ENCODE peak calls at places on chromosomes 16 and 17, in eight cellular contexts. V is cardiac muscle cell; Y is CD8-positive, alpha-beta T cell; R is brain microvascular endothelial cell; H is tibial artery; G is uterus; J is psoas muscle; Z is heart left ventricle. X is an unnamed sample.

GRCh38 chr16:10782628-10783027 is 36.0 kb downstream of the TVP23A start:
- DNase-seq in V (no peak), Y (no peak), R (no peak), H (no peak), G (no peak), J (no peak), Z (no peak), X (no peak)

GRCh38 chr16:68901910-68902309 is 58.6 kb downstream of the TANGO6 start:
- DNase-seq in V (no peak), Y (no peak), R (peak), H (no peak), G (no peak), J (no peak), Z (no peak), X (peak)

GRCh38 chr16:1715220-1715619 is 9.2 kb downstream of the MAPK8IP3 start:
- DNase-seq in V (no peak), Y (no peak), R (no peak), H (no peak), G (no peak), J (peak), Z (peak), X (no peak)

GRCh38 chr17:8890671-8891070 is 23.2 kb upstream of the PIK3R6 start:
- DNase-seq in V (no peak), Y (no peak), R (no peak), H (no peak), G (no peak), J (no peak), Z (no peak), X (no peak)

GRCh38 chr17:67414559-67414958 is 37.5 kb downstream of the PITPNC1 start:
- DNase-seq in V (no peak), Y (no peak), R (no peak), H (no peak), G (no peak), J (no peak), Z (no peak), X (no peak)

GRCh38 chr17:3626831-3627565 is 9.1 kb downstream of the SHPK start:
- DNase-seq in V (no peak), Y (no peak), R (no peak), H (no peak), G (no peak), J (no peak), Z (no peak), X (no peak)

GRCh38 chr16:22161999-22162657 is at the start of gene SDR42E2:
- DNase-seq in V (peak), Y (peak), R (no peak), H (no peak), G (no peak), J (no peak), Z (no peak), X (no peak)

GRCh38 chr16:2027024-2028010 is 615 bp downstream of the NHERF2 start:
- DNase-seq in V (no peak), Y (no peak), R (peak), H (no peak), G (no peak), J (no peak), Z (no peak), X (peak)

GRCh38 chr16:28131743-28132393 is 68.4 kb upstream of the GSG1L start:
- DNase-seq in V (no peak), Y (no peak), R (no peak), H (no peak), G (peak), J (no peak), Z (no peak), X (no peak)

GRCh38 chr17:15782809-15783208 is 50.7 kb downstream of the TBC1D26 start:
- DNase-seq in V (no peak), Y (peak), R (peak), H (peak), G (peak), J (peak), Z (peak), X (peak)

GRCh38 chr16:14306485-14307058 is 235.5 kb downstream of the MRTFB start:
- DNase-seq in V (no peak), Y (no peak), R (no peak), H (no peak), G (no peak), J (no peak), Z (no peak), X (no peak)

GRCh38 chr17:43673516-43674323 is 12.0 kb upstream of the MEOX1 start:
- DNase-seq in V (peak), Y (peak), R (peak), H (peak), G (peak), J (peak), Z (peak), X (peak)

GRCh38 chr16:80710918-80711317 is 93.5 kb downstream of the CDYL2 start:
- DNase-seq in V (no peak), Y (no peak), R (no peak), H (no peak), G (no peak), J (no peak), Z (no peak), X (no peak)

GRCh38 chr17:37742762-37743611 is 1.9 kb downstream of the HNF1B start:
- DNase-seq in V (peak), Y (no peak), R (no peak), H (no peak), G (no peak), J (no peak), Z (no peak), X (no peak)

GRCh38 chr16:54165174-54165911 is 121.2 kb downstream of the IRX3 start:
- DNase-seq in V (peak), Y (no peak), R (no peak), H (no peak), G (no peak), J (no peak), Z (no peak), X (no peak)

GRCh38 chr17:78999056-78999768 is 10.4 kb downstream of the CANT1 start:
- DNase-seq in V (no peak), Y (no peak), R (no peak), H (no peak), G (peak), J (no peak), Z (no peak), X (no peak)

GRCh38 chr16:8919089-8919933 is 37.2 kb downstream of the LITAFD start:
- DNase-seq in V (no peak), Y (no peak), R (no peak), H (no peak), G (no peak), J (no peak), Z (no peak), X (no peak)

GRCh38 chr17:57516290-57517215 is 228.5 kb downstream of the CCDC182 start:
- DNase-seq in V (no peak), Y (no peak), R (no peak), H (no peak), G (no peak), J (no peak), Z (no peak), X (no peak)

GRCh38 chr16:5633845-5634440 is 536.3 kb upstream of the EEF2KMT start:
- DNase-seq in V (peak), Y (no peak), R (peak), H (no peak), G (no peak), J (no peak), Z (no peak), X (no peak)

GRCh38 chr16:77373726-77374125 is 61.1 kb downstream of the ADAMTS18 start:
- DNase-seq in V (no peak), Y (no peak), R (no peak), H (no peak), G (no peak), J (no peak), Z (no peak), X (no peak)
- TF ChIP-seq CTCF in V (no peak), Y (no peak), R (no peak), H (no peak), G (no peak), J (no peak), Z (no peak), X (no peak)

DNA sequence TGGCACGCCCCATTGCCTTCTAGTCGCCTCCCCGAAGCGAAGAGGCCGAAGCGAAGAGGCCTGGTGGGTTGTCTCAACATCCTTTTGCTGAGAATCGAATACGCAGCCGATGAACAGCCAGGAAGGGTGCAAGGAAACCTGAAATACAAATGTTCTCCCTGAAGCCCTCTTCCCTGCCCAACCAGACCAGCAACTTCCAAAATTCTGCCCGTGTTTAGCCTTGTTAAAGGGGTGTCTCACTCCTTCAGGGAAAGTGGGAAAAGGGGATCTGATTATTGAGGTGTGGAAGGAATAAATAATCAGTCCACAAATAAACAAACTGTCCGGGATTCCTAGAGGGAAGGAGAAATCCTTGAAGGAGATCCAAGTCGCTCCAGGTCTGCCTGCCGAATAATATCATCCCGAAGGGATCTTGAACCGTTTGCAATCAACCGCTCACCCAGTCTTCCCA is 1.4 kb upstream of the FOXC2 start:
- DNase-seq in V (no peak), Y (no peak), R (no peak), H (no peak), G (no peak), J (no peak), Z (no peak), X (no peak)
- H3K4me3 ChIP-seq in V (no peak), Y (no peak), R (peak), H (peak), G (no peak), J (no peak), Z (peak), X (no peak)

GRCh38 chr17:74814453-74814852 is 38.3 kb upstream of the NAT9 start:
- DNase-seq in V (no peak), Y (no peak), R (no peak), H (no peak), G (no peak), J (no peak), Z (no peak), X (peak)
- TF ChIP-seq CTCF in V (peak), Y (no peak), R (peak), H (no peak), G (no peak), J (no peak), Z (no peak), X (no peak)

GRCh38 chr17:76241205-76241539 is 879 bp upstream of the RNF157 start:
- DNase-seq in V (no peak), Y (no peak), R (no peak), H (no peak), G (peak), J (peak), Z (no peak), X (no peak)

GRCh38 chr17:76237859-76238313 is 2.4 kb downstream of the RNF157 start:
- DNase-seq in V (no peak), Y (no peak), R (no peak), H (no peak), G (no peak), J (no peak), Z (no peak), X (peak)

GRCh38 chr17:76240461-76241204 is at the start of gene RNF157:
- DNase-seq in V (peak), Y (peak), R (peak), H (no peak), G (peak), J (peak), Z (peak), X (peak)

GRCh38 chr17:76238847-76239537 is 1.3 kb downstream of the RNF157 start:
- DNase-seq in V (no peak), Y (no peak), R (no peak), H (no peak), G (no peak), J (no peak), Z (no peak), X (no peak)

DNA sequence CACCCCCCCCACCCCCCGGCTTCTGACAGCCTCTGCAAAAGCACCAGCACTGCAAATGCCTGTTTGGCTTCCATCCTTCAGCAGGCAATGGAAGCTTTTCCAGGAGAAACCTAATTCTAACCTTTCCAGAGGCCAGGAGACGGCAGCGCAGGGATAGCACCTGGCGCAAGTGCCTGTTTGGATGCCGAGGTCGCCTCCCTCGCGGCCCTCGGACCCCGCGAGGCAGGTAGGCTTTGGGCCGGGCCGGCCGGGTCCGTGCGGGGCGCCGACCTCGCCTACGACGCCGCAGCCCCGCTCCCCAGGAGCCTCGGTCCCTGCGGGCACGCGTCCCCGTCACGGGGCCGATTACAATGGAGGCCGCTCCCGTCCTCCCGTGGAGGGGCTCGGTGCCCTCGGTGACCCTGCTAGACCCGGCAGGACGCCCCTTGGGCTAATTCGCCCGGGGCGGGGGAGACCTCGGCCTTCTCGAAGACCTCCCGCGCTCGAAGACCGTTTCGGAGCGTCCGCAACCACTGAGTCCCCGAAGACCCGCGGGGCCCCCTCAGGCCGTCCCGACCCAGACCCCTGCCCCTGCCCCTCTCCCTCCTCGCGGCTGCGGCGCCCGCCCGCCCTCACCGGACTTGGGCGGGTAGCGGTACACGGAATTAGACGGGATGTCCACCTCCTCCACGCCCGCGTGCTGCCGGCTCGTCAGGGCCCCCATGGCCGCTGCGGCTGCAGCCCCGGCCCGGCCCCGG is 587 bp downstream of the RNF157 start:
- DNase-seq in V (peak), Y (no peak), R (no peak), H (no peak), G (no peak), J (no peak), Z (no peak), X (peak)
- H3K4me3 ChIP-seq in V (peak), Y (peak), R (peak), H (peak), G (peak), J (peak), Z (peak), X (peak)

GRCh38 chr17:74565116-74565515 is 2.2 kb downstream of the CD300H start:
- DNase-seq in V (no peak), Y (no peak), R (no peak), H (no peak), G (no peak), J (no peak), Z (no peak), X (no peak)

GRCh38 chr17:74561580-74561979 is 5.7 kb downstream of the CD300H start:
- DNase-seq in V (no peak), Y (no peak), R (no peak), H (no peak), G (no peak), J (no peak), Z (no peak), X (no peak)

GRCh38 chr17:74566132-74566753 is 1.1 kb downstream of the CD300H start:
- DNase-seq in V (peak), Y (no peak), R (no peak), H (peak), G (no peak), J (no peak), Z (no peak), X (no peak)

GRCh38 chr17:74567397-74567796 is at the start of gene CD300H:
- DNase-seq in V (no peak), Y (no peak), R (no peak), H (no peak), G (no peak), J (no peak), Z (no peak), X (no peak)

DNA sequence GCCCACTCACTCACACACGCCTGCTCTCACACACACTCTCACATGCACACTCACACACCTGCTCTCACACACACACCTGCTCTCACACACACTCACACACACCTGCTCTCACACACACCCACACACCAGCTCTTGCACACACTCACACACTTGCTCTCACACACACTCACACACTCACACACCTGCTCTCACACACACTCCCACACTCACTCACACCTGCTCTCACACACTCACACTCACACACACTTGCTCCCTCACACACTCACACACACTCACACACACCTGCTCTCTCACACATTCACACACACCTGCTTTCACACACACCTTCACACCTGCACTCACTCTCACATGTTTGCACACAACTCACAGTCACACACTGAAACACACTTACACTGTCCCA is 4.0 kb downstream of the CD300H start:
- DNase-seq in V (no peak), Y (no peak), R (no peak), H (no peak), G (no peak), J (no peak), Z (no peak), X (no peak)
- TF ChIP-seq CTCF in V (no peak), Y (no peak), R (no peak), H (no peak), G (no peak), J (no peak), Z (no peak), X (no peak)

DNA sequence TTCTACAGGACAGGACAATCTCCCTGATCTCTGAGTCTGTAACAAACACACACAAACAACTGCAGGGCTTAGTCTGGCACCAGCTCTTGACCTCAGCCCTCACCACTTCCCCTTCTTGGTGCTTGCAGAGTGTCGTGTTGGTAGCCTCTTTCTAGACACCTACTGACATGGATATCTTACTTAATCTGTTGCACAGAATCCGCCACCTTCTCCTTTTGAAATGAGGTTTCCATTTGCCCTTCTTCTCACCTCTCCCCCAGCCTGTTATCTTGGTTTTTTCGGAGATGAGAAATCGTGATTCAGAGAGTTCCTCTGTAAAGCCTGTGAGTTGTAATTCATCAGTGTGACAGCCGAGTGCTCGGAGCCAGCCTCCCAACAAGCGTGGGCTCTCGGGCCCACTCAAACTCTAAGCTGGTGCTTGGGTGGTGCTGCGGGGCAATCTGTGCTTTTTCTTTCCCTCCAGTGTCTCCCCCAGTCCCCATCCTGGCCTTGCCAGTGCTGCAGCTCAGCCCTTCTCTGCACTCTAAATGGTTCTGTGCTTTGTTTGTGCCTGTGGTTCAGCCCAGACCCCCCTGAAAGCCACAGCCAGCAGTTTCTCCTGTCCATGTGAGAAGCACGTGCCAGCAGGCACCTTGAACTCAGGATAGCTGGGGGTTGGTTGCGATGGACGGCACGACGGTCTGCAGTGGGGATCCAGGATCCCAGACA is 28.1 kb downstream of the KIAA0513 start:
- DNase-seq in V (peak), Y (peak), R (peak), H (peak), G (peak), J (no peak), Z (no peak), X (peak)
- H3K4me3 ChIP-seq in V (no peak), Y (peak), R (peak), H (peak), G (peak), J (peak), Z (peak), X (peak)

GRCh38 chr16:81732699-81733098 is 46.4 kb upstream of the PLCG2 start:
- DNase-seq in V (no peak), Y (no peak), R (no peak), H (no peak), G (no peak), J (no peak), Z (no peak), X (no peak)
- TF ChIP-seq CTCF in V (no peak), Y (no peak), R (peak), H (no peak), G (no peak), J (no peak), Z (no peak), X (no peak)

DNA sequence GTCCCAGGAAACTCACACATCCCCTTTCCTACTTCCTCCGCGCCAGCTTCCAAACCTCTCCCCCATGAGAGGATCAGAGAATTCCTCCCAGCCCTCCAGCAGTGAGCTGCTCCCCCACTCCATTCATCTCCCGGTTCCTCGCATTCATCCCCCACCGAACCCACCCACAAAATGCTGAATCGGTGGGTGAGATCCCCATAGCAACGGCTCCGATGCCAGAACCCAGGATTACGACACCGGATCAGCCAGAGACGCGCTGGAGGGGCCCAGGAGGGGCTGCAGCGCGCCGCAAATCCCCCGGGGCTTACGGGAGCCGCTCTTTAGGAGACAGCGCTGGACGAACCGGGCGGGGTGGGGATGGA is 251.4 kb upstream of the RPL38 start:
- DNase-seq in V (no peak), Y (no peak), R (no peak), H (no peak), G (no peak), J (no peak), Z (no peak), X (no peak)
- H3K4me3 ChIP-seq in V (peak), Y (peak), R (no peak), H (peak), G (no peak), J (no peak), Z (peak), X (no peak)